ENCODE peak calls at places on chromosomes 12 and 14, in nine cellular contexts. Q is brain microvascular endothelial cell, G is ascending aorta, L is thyroid gland, Z is suprapubic skin, X is body of pancreas, B is IMR-90, I is foreskin fibroblast, F is kidney epithelial cell. J is an unnamed sample.

GRCh38 chr12:106243620-106244019 is 4.2 kb downstream of the CKAP4 start:
- DNase-seq in Z (no peak), L (no peak), G (no peak), F (no peak), Q (no peak), X (no peak), B (no peak), I (no peak), J (no peak)

GRCh38 chr14:90024910-90025309 is 36.9 kb upstream of the KCNK13 start:
- DNase-seq in I (no peak), F (no peak), Q (no peak), X (no peak), L (no peak), G (no peak), B (no peak), Z (no peak), J (no peak)

GRCh38 chr14:54515670-54516069 is 6.0 kb downstream of the CGRRF1 start:
- DNase-seq in Q (no peak), X (no peak), F (no peak), B (no peak), L (no peak), Z (no peak), I (no peak), G (no peak), J (no peak)

GRCh38 chr14:105087308-105087962 is 22.2 kb upstream of the GPR132 start:
- DNase-seq in G (peak), B (peak), X (peak), I (peak), F (no peak), Z (peak), L (peak), Q (peak), J (peak)

GRCh38 chr14:24072436-24072835 is 1.1 kb downstream of the CPNE6 start:
- DNase-seq in Z (no peak), B (no peak), L (peak), I (no peak), X (peak), Q (no peak), F (no peak), G (no peak), J (no peak)

GRCh38 chr12:31226639-31227038 is 99.3 kb downstream of the SINHCAF start:
- DNase-seq in X (no peak), F (no peak), I (no peak), B (no peak), L (peak), G (no peak), Q (no peak), Z (no peak), J (no peak)

GRCh38 chr14:95307402-95308041 is 12.2 kb downstream of the CLMN start:
- DNase-seq in Z (no peak), I (no peak), Q (no peak), X (peak), L (peak), G (no peak), F (no peak), B (no peak), J (no peak)

GRCh38 chr12:131233737-131234474 is 280.2 kb downstream of the ADGRD1 start:
- DNase-seq in I (no peak), X (no peak), Z (no peak), F (no peak), G (no peak), Q (no peak), B (no peak), L (no peak), J (no peak)

GRCh38 chr12:5333096-5333495 is 98.8 kb upstream of the NTF3 start:
- DNase-seq in X (no peak), F (no peak), Z (no peak), L (no peak), I (no peak), B (no peak), Q (no peak), G (no peak), J (no peak)

GRCh38 chr14:35855886-35856481 is 29.8 kb downstream of the BRMS1L start:
- DNase-seq in F (no peak), Q (no peak), Z (no peak), G (no peak), X (no peak), I (peak), L (no peak), B (no peak), J (no peak)

GRCh38 chr14:82388488-82388887 is 854.8 kb upstream of the SEL1L start:
- DNase-seq in B (no peak), I (peak), X (no peak), G (no peak), Q (no peak), F (no peak), Z (no peak), L (no peak), J (no peak)

GRCh38 chr14:42994001-42994736 is 1387.5 kb downstream of the LRFN5 start:
- DNase-seq in B (peak), I (peak), G (no peak), Z (no peak), Q (no peak), F (peak), X (no peak), L (no peak), J (no peak)

GRCh38 chr12:52667931-52668330 is 12.3 kb downstream of the KRT1 start:
- DNase-seq in B (no peak), F (no peak), Q (no peak), G (no peak), L (no peak), Z (no peak), X (no peak), I (no peak), J (no peak)

GRCh38 chr12:52670961-52671360 is 9.2 kb downstream of the KRT1 start:
- DNase-seq in X (no peak), Z (no peak), I (no peak), F (no peak), B (no peak), L (no peak), Q (no peak), G (no peak), J (peak)

GRCh38 chr12:52670506-52670905 is 9.7 kb downstream of the KRT1 start:
- DNase-seq in X (no peak), B (no peak), G (no peak), I (no peak), L (no peak), Z (no peak), F (no peak), Q (no peak), J (no peak)

GRCh38 chr12:52669426-52669825 is 10.8 kb downstream of the KRT1 start:
- DNase-seq in B (no peak), X (no peak), I (no peak), Q (no peak), Z (no peak), L (no peak), G (no peak), F (no peak), J (no peak)

DNA sequence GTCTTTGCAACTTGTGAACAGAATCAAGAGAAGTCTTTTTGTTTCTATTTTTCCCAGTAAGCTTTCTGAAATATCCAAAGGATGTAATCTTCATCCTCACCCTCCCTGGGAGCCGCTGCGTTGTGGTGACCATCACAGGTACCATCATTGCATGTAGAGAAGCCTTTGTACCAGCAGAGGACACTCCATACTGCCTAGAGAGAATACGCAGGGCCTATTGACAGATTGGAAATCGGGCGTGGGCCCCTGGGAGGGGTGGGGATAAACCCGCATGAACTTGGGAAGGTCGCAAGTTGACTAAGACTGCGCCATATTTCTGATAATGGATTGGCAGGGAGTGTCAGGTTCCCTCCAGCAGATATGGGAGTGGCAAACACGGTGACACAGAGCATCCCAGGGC is 12.7 kb downstream of the KRT1 start:
- DNase-seq in F (no peak), Z (no peak), G (no peak), Q (no peak), B (no peak), X (no peak), I (no peak), L (no peak), J (no peak)
- TF ChIP-seq CTCF in F (no peak), Z (no peak), G (no peak), Q (peak), B (peak), X (no peak), I (no peak), L (no peak), J (peak)

DNA sequence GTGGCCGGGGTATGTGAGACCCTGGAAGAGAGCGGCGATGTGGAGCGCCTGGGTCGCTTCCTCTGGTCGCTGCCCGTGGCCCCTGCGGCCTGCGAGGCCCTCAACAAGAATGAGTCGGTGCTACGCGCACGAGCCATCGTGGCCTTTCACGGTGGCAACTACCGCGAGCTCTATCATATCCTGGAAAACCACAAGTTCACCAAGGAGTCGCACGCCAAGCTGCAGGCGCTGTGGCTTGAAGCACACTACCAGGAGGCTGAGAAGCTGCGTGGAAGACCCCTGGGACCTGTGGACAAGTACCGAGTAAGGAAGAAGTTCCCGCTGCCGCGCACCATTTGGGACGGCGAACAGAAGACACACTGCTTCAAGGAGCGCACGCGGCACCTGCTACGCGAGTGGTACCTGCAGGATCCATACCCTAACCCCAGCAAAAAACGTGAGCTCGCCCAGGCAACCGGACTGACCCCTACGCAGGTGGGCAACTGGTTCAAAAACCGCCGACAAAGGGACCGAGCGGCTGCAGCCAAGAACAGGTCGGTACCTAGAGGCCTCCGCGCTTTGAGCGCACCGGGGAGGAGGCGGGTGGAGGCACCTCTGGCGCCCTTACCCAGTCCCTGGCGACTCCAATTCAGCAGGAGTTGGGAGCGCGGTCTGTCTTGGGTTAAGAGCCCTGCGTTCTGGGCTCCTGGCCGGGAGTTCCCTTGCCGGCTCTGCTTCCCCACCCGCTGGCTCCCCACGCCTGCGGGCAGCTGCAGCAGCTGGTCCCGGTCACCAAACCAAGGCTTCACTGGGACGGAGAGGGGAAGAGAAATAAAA is 700 bp downstream of the SIX6 start:
- DNase-seq in B (no peak), F (no peak), Z (no peak), X (no peak), I (no peak), G (no peak), Q (no peak), L (no peak), J (no peak)
- H3K4me3 ChIP-seq in B (no peak), F (no peak), Z (peak), X (no peak), I (no peak), G (peak), Q (no peak), L (no peak), J (no peak)

GRCh38 chr12:76460807-76461206 is 98.8 kb downstream of the OSBPL8 start:
- DNase-seq in Z (no peak), G (no peak), F (no peak), I (no peak), L (no peak), X (no peak), B (no peak), Q (no peak), J (peak)

GRCh38 chr12:76457010-76457409 is 102.6 kb downstream of the OSBPL8 start:
- DNase-seq in G (no peak), Z (no peak), B (no peak), F (no peak), Q (no peak), L (no peak), X (no peak), I (no peak), J (no peak)

GRCh38 chr12:76457818-76458217 is 101.8 kb downstream of the OSBPL8 start:
- DNase-seq in Z (no peak), L (no peak), Q (no peak), I (no peak), B (no peak), G (no peak), X (no peak), F (no peak), J (no peak)

GRCh38 chr12:76451528-76451927 is 103.3 kb upstream of the BBS10 start:
- DNase-seq in G (no peak), Q (no peak), X (no peak), Z (no peak), B (no peak), I (no peak), F (no peak), L (no peak), J (no peak)

GRCh38 chr12:76455582-76456345 is 103.8 kb downstream of the OSBPL8 start:
- DNase-seq in X (no peak), Q (peak), F (peak), L (no peak), B (peak), G (no peak), Z (no peak), I (peak), J (peak)
- TF ChIP-seq CTCF in X (peak), Q (peak), F (peak), L (no peak), B (peak), G (no peak), Z (peak), I (peak), J (peak)

GRCh38 chr12:7130537-7130790 is 293 bp downstream of the CLSTN3 start:
- DNase-seq in L (no peak), X (no peak), Q (no peak), G (no peak), Z (no peak), B (no peak), F (no peak), I (no peak), J (no peak)
- H3K4me3 ChIP-seq in L (peak), X (peak), Q (peak), G (peak), Z (peak), B (peak), F (peak), I (peak), J (peak)

GRCh38 chr12:66120477-66120876 is 10.1 kb downstream of the LLPH start:
- DNase-seq in I (peak), L (no peak), Q (no peak), Z (no peak), B (no peak), X (no peak), F (no peak), G (no peak), J (no peak)
- TF ChIP-seq CTCF in I (peak), L (no peak), Q (no peak), Z (no peak), B (peak), X (no peak), F (peak), G (no peak), J (peak)

GRCh38 chr12:42587564-42588307 is 1.8 kb downstream of the PRICKLE1 start:
- DNase-seq in L (no peak), F (no peak), Z (no peak), X (peak), Q (no peak), B (peak), G (no peak), I (peak), J (no peak)
- H3K4me3 ChIP-seq in L (no peak), F (peak), Z (peak), X (no peak), Q (peak), B (peak), G (peak), I (peak), J (peak)

DNA sequence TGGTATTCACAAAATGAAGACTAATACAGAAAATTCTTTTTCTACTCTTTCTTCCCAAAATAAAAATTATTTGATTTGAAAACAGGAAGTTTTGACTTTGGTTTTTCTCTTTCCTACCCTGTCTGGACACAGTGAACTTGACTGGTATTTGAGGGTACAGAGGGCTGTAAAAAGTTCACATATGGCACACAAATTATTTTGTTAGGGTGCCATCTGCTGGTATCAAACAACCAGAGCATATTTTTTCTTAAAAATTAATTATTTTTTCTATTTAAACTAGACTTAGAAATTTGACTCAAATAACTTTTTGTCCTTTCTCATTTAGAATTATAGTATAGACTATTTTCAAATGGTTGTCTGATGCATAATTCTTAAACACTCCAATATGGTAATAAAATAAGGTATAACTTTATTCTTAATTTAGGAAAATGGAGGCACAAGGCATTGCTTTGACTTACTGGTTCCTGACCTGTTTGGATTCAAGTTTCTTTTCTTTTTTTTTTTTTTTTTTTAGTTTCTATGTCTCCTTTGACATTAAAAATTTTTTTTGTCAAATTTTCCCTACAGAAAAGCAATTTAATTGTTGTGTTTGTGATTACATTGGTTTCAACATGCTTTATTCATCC is 390.6 kb downstream of the PRKD1 start:
- DNase-seq in F (no peak), G (no peak), X (no peak), L (no peak), B (peak), I (peak), Z (no peak), Q (peak), J (peak)
- TF ChIP-seq CTCF in F (peak), G (no peak), X (peak), L (peak), B (peak), I (peak), Z (no peak), Q (peak), J (peak)

GRCh38 chr12:18339633-18340032 is 78.3 kb downstream of the PIK3C2G start:
- DNase-seq in F (no peak), X (no peak), B (no peak), Z (no peak), L (no peak), I (no peak), G (no peak), Q (no peak), J (no peak)

GRCh38 chr12:18343708-18344107 is 82.4 kb downstream of the PIK3C2G start:
- DNase-seq in I (no peak), G (no peak), F (no peak), B (no peak), Q (no peak), L (no peak), X (no peak), Z (no peak), J (no peak)

GRCh38 chr12:18340186-18340585 is 78.9 kb downstream of the PIK3C2G start:
- DNase-seq in F (no peak), Z (no peak), I (no peak), B (no peak), Q (no peak), G (no peak), L (no peak), X (no peak), J (peak)

GRCh38 chr12:18340796-18341195 is 79.5 kb downstream of the PIK3C2G start:
- DNase-seq in X (no peak), I (peak), B (no peak), G (no peak), L (no peak), F (no peak), Q (no peak), Z (no peak), J (peak)

DNA sequence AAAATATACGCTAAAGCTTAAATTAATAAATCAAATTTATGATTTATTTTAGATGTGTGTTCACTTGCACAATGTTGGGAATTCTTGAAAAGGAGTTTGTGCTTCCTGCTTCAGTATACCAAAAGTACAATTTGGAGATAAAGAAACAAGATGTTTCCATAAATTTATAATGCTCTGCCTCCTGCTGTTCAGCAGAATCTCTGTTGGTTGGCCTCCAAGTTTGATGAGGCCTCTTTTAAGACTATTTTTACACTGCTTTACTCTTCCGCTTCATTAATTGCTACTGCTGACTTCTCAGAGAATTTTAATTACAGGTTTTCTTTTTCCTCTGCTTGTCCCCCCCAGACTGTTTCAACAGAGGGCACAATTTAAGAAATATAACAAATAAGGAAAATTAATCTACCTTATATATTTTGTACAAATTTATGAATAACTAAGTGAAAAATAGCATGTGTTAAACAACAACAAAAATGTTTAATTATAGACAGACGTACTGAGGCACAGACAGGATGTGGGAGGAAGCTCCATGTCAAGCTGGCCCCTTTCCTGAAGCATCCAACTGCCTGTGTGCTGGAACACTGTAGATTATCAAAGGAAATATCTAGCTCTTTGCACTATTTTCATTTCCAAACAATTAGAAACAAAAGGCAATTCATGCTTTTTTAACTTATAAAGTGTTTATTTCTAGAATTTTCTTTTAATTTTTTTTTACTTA is 83.9 kb downstream of the PIK3C2G start:
- DNase-seq in L (no peak), X (no peak), Z (no peak), F (no peak), Q (no peak), G (no peak), B (no peak), I (peak), J (peak)
- H3K4me3 ChIP-seq in L (no peak), X (no peak), Z (no peak), F (no peak), Q (no peak), G (no peak), B (no peak), I (no peak), J (no peak)

GRCh38 chr12:116881867-116882507 is 746 bp upstream of the HRK start:
- DNase-seq in F (no peak), I (no peak), G (no peak), B (no peak), Q (no peak), X (no peak), L (no peak), Z (no peak), J (no peak)

GRCh38 chr12:116880213-116880816 is 926 bp downstream of the HRK start:
- DNase-seq in G (no peak), L (no peak), F (no peak), Z (no peak), B (no peak), Q (no peak), I (peak), X (no peak), J (no peak)

GRCh38 chr12:116879509-116880212 is 1.6 kb downstream of the HRK start:
- DNase-seq in G (no peak), B (no peak), X (no peak), I (no peak), Q (no peak), F (no peak), Z (no peak), L (no peak), J (no peak)

GRCh38 chr12:116881325-116881866 is at the start of gene HRK:
- DNase-seq in X (peak), G (no peak), B (no peak), Q (no peak), L (peak), I (no peak), Z (no peak), F (no peak), J (no peak)

DNA sequence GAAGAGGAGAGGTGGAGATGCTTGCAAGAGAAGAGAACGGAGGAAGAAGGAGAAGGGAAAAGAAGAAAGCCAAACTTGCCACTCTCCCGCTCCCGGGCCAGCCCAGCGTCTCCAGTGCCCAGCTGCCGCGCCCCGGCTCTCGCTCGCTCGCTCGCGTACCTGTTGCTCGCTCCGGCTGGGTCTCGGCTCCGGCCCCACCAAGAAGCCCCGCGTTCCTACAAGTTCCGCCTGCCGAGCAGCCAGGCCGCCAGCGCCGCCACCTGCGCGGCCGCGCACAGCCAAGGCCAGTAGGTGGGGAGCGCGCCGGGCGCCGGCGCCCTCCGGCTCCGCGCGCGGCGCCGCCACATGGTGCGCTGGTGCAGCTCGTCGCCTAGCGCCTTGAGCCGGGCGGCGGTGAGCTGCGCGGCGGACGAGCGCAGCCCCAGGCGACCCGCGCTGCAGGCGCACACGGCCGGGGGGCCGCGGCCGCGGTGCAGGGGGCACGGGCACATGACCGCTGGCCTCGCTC is 370 bp downstream of the HRK start:
- DNase-seq in I (peak), Q (no peak), B (peak), L (peak), X (peak), Z (no peak), G (no peak), F (no peak), J (peak)
- TF ChIP-seq CTCF in I (no peak), Q (no peak), B (no peak), L (no peak), X (no peak), Z (no peak), G (no peak), F (no peak), J (no peak)

J was measured in AG10803.